ENCODE peak calls at places on chromosomes 13 and 19, in seven cellular contexts. X is NCI-H774, S is fibroblast of mammary gland, J is NCI-H1436, H is AG09309, A is heart right ventricle, I is AG04450. Z is an unnamed sample.

GRCh38 chr13:87259479-87260083 is 411.6 kb upstream of the SLITRK5 start:
- DNase-seq in X (no peak), S (no peak), J (no peak), H (no peak), A (no peak), I (no peak), Z (no peak)

GRCh38 chr13:41222259-41222852 is 28.0 kb upstream of the KBTBD7 start:
- DNase-seq in X (peak; percentile 4), S (peak; percentile 64), J (peak; percentile 7), H (no peak), A (peak; percentile 30), I (no peak), Z (no peak)

GRCh38 chr19:51531349-51532315 is at the start of gene SIGLEC6:
- DNase-seq in X (no peak), S (no peak), J (no peak), H (no peak), A (peak; percentile 20), I (no peak), Z (peak; percentile 74)

GRCh38 chr13:100941811-100942361 is 267.3 kb upstream of the TMTC4 start:
- DNase-seq in X (no peak), S (no peak), J (no peak), H (no peak), A (no peak), I (no peak), Z (no peak)

GRCh38 chr13:66520511-66521390 is 709.4 kb downstream of the PCDH9 start:
- DNase-seq in X (no peak), S (no peak), J (no peak), H (no peak), A (no peak), I (no peak), Z (no peak)

GRCh38 chr19:1254081-1254527 is 5.7 kb downstream of the MIDN start:
- DNase-seq in X (no peak), S (peak; percentile 56), J (no peak), H (no peak), A (no peak), I (no peak), Z (peak; percentile 80)

GRCh38 chr19:9075064-9075964 is 11.5 kb upstream of the OR1M1 start:
- DNase-seq in X (no peak), S (peak; percentile 89), J (no peak), H (peak; percentile 47), A (peak; percentile 61), I (peak; percentile 39), Z (peak; percentile 69)

GRCh38 chr13:95300625-95301134 is 571 bp downstream of the ABCC4 start:
- DNase-seq in X (no peak), S (peak; percentile 57), J (no peak), H (no peak), A (peak; percentile 41), I (peak; percentile 23), Z (peak; percentile 72)

GRCh38 chr19:4256563-4256962 is 9.7 kb downstream of the YJU2 start:
- DNase-seq in X (no peak), S (peak; percentile 6), J (no peak), H (no peak), A (no peak), I (no peak), Z (no peak)